ENCODE peak calls at places on chromosome 16, in five cellular contexts. Z is SK-N-SH; L is CD8-positive, alpha-beta T cell; M is K562; O is IMR-90. E is an unnamed sample.

GRCh38 chr16:81500833-81501521 is 56.4 kb downstream of the CMIP start:
- DNase-seq in L (no peak), Z (no peak), O (peak; percentile 81), M (no peak), E (no peak)

GRCh38 chr16:27221576-27222498 is 18.5 kb downstream of the KDM8 start:
- DNase-seq in L (no peak), Z (no peak), M (no peak), O (peak; percentile 76), E (no peak)

GRCh38 chr16:11737678-11738077 is 5.0 kb downstream of the TXNDC11 start:
- DNase-seq in M (no peak), L (no peak), Z (no peak), O (no peak), E (no peak)

GRCh38 chr16:68377667-68378420 is 67.0 kb downstream of the PRMT7 start:
- DNase-seq in O (no peak), Z (peak; percentile 89), L (no peak), M (no peak), E (no peak)

GRCh38 chr16:12659871-12660270 is 143.8 kb downstream of the CPPED1 start:
- DNase-seq in M (no peak), O (no peak), L (no peak), Z (no peak), E (no peak)

GRCh38 chr16:17469011-17469741 is 1.6 kb downstream of the XYLT1 start:
- DNase-seq in Z (peak; percentile 34), M (no peak), O (peak; percentile 80), L (peak; percentile 16), E (no peak)

GRCh38 chr16:70490261-70490660 is 33.1 kb downstream of the COG4 start:
- DNase-seq in Z (no peak), L (no peak), O (peak; percentile 15), M (no peak), E (no peak)

GRCh38 chr16:24409045-24409444 is 130.3 kb upstream of the RBBP6 start:
- DNase-seq in L (no peak), Z (peak; percentile 19), M (no peak), O (no peak), E (no peak)

GRCh38 chr16:11386054-11386680 is 40.9 kb downstream of the RMI2 start:
- DNase-seq in L (no peak), M (no peak), Z (no peak), O (no peak), E (no peak)

GRCh38 chr16:72818286-72818845 is 229.6 kb downstream of the ZFHX3 start:
- DNase-seq in M (peak; percentile 24), L (no peak), Z (no peak), O (no peak), E (no peak)

GRCh38 chr16:82995286-82995926 is 368.6 kb downstream of the CDH13 start:
- DNase-seq in M (no peak), Z (no peak), O (no peak), L (no peak), E (no peak)

GRCh38 chr16:70269471-70269870 is 17.7 kb upstream of the EXOSC6 start:
- DNase-seq in O (no peak), Z (no peak), M (no peak), L (no peak), E (no peak)

GRCh38 chr16:89525146-89525913 is 17.1 kb downstream of the SPG7 start:
- DNase-seq in L (no peak), O (no peak), M (no peak), Z (no peak), E (no peak)

GRCh38 chr16:57126412-57126811 is 34.0 kb downstream of the CPNE2 start:
- DNase-seq in O (no peak), L (no peak), Z (no peak), M (no peak), E (no peak)

GRCh38 chr16:50373780-50374179 is 5.0 kb upstream of the BRD7 start:
- DNase-seq in L (no peak), O (no peak), M (no peak), Z (no peak), E (no peak)

GRCh38 chr16:51418258-51418657 is 267.2 kb upstream of the SALL1 start:
- DNase-seq in Z (no peak), L (no peak), M (no peak), O (no peak), E (no peak)

GRCh38 chr16:57507414-57508083 is 21.3 kb upstream of the DOK4 start:
- DNase-seq in M (no peak), O (no peak), Z (peak; percentile 82), L (no peak), E (no peak)

GRCh38 chr16:55678061-55678935 is 22.5 kb downstream of the SLC6A2 start:
- DNase-seq in O (no peak), M (no peak), Z (no peak), L (no peak), E (no peak)

GRCh38 chr16:66703359-66704215 is 7.0 kb upstream of the CMTM4 start:
- DNase-seq in M (peak; percentile 30), L (no peak), O (no peak), Z (peak; percentile 78), E (no peak)

GRCh38 chr16:67415872-67416793 is at the start of gene ZDHHC1:
- DNase-seq in M (peak; percentile 74), Z (peak; percentile 96), L (peak; percentile 44), O (peak; percentile 61), E (no peak)

GRCh38 chr16:12450381-12450780 is 353.3 kb downstream of the CPPED1 start:
- DNase-seq in L (no peak), Z (no peak), M (no peak), O (no peak), E (no peak)

GRCh38 chr16:47499080-47499699 is 38.1 kb downstream of the PHKB start:
- DNase-seq in Z (no peak), L (no peak), O (no peak), M (no peak), E (no peak)

GRCh38 chr16:19071811-19072777 is 4.7 kb downstream of the COQ7 start:
- DNase-seq in L (peak; percentile 47), Z (peak; percentile 58), M (peak; percentile 47), O (peak; percentile 56), E (peak; percentile 19)

GRCh38 chr16:12160815-12161550 is 184.4 kb downstream of the SNX29 start:
- DNase-seq in L (no peak), Z (no peak), M (no peak), O (no peak), E (no peak)

GRCh38 chr16:72722552-72722951 is 325.4 kb downstream of the ZFHX3 start:
- DNase-seq in O (no peak), L (no peak), M (peak; percentile 7), Z (no peak), E (no peak)

GRCh38 chr16:2210386-2211365 is at the start of gene BRICD5:
- DNase-seq in M (no peak), Z (no peak), L (no peak), O (peak; percentile 19), E (no peak)

GRCh38 chr16:21162661-21163151 is 4.2 kb downstream of the LDAF1 start:
- DNase-seq in M (no peak), Z (no peak), L (no peak), O (peak; percentile 35), E (no peak)

GRCh38 chr16:15746332-15746731 is 96.3 kb downstream of the NDE1 start:
- DNase-seq in O (no peak), M (no peak), L (no peak), Z (no peak), E (no peak)

GRCh38 chr16:15741207-15741871 is 91.3 kb downstream of the NDE1 start:
- DNase-seq in M (no peak), Z (no peak), L (no peak), O (no peak), E (no peak)

GRCh38 chr16:15742716-15743115 is 92.7 kb downstream of the NDE1 start:
- DNase-seq in Z (no peak), M (no peak), L (no peak), O (no peak), E (no peak)

GRCh38 chr16:15739940-15740339 is 89.9 kb downstream of the NDE1 start:
- DNase-seq in L (no peak), O (no peak), Z (no peak), M (no peak), E (no peak)

GRCh38 chr16:15743657-15744056 is 93.6 kb downstream of the NDE1 start:
- DNase-seq in Z (no peak), L (no peak), O (no peak), M (no peak), E (no peak)
- TF ChIP-seq CTCF in Z (no peak), L (no peak), O (no peak), M (no peak), E (no peak)

DNA sequence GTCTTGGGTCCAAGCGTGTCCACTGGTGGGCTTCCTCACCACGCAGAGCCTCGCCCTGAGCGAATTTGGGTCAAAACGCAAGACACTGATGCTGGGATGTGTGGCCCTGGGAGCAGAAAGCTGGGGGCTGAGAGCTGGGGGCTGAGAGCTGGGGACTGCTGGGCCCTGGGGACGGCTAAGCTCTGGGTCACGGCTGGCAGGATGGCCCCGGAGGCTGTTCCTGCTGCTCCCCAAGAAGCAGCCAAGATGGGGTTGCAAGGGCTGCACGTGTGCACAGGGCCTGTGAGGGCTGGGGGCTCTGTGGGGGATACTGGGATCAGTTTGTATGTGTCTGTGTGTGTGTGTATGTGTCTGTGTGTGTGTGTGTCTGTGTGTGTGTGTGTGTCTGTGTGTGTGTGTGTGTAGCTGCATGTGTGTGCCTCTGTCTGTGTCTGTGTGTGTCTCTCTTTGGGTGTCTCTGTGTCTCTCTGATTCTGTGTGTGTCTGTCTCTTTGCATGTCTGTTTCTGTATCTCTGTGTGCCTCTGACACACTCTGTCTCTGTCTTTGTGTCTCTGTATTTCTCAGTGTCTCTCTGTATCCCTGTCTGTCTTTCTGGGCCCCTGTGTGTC is 38.2 kb upstream of the CIBAR2 start:
- DNase-seq in M (no peak), L (no peak), Z (no peak), O (no peak), E (no peak)
- H3K27ac ChIP-seq in M (no peak overlapping the region), L (no peak overlapping the region), Z (no peak overlapping the region), O (no peak overlapping the region), E (no peak overlapping the region)

DNA sequence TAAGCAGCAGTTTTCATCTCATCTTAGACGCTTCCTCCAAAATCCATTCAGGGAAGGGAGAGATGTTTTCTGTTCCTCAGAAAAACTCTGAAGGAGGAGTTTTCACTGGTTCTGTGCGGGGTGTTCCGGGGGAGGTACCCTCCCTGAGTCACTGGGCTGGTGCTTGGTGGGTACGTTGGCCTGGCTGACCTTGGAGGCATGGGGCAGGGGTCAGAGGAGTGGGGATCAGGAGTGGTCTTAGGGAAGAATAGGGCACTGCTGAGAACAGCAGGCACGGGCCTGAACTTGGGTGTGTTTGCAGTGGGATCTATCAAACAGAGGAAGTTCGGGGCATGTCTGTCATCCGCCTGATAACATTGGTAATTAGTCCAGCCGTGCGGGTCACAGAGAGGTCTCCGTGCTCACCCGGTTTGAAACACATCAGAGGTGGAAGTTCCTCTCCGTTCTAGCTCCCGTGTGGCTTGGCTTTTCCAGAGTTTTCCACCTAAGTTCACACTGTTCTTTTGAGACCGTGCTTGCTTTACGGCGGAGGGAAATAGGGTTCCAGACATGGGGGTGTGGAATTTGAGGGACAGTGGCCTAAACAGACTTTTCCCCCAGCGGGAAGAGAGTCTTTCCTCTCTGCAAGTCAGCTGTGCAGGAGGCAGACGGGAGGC is 59.7 kb upstream of the CIBAR2 start:
- DNase-seq in M (no peak), L (no peak), O (no peak), Z (peak; percentile 64), E (no peak)
- H3K27me3 ChIP-seq in M (peaks cover 5% of the 10 kb centered on the region), L (peaks cover 15% of the 10 kb centered on the region), O (no peaks in the 10 kb centered on the region), Z (no peaks in the 10 kb centered on the region), E (peaks cover 57% of the 10 kb centered on the region)

GRCh38 chr16:8194795-8195194 is 395.5 kb downstream of the TMEM114 start:
- DNase-seq in Z (peak; percentile 10), M (peak; percentile 73), L (no peak), O (no peak), E (no peak)
- TF ChIP-seq CTCF in Z (no peak), M (peak; percentile 94), L (no peak), O (no peak), E (no peak)

E was measured in CD4-positive, alpha-beta T cell.